ENCODE peak calls at places on chromosomes 2 and 18, in ten cellular contexts. R, S, Q, B, C, P, V, F, Z and G are unnamed samples.

GRCh38 chr2:96484096-96484495 is 21.1 kb downstream of the NEURL3 start:
- DNase-seq in R (no peak), S (no peak), Q (no peak), B (no peak), C (no peak), P (no peak), V (no peak), F (no peak), Z (no peak), G (no peak)

GRCh38 chr2:235688511-235689426 is 194.9 kb downstream of the AGAP1 start:
- DNase-seq in R (no peak), S (no peak), Q (no peak), B (no peak), C (no peak), P (no peak), V (no peak), F (no peak), Z (no peak), G (no peak)

GRCh38 chr2:120528051-120528692 is 182.2 kb downstream of the INHBB start:
- DNase-seq in R (no peak), S (no peak), Q (no peak), B (no peak), C (no peak), P (peak), V (no peak), F (no peak), Z (no peak), G (no peak)

GRCh38 chr2:122368576-122369243 is 613.3 kb downstream of the TSN start:
- DNase-seq in R (no peak), S (no peak), Q (no peak), B (no peak), C (no peak), P (no peak), V (peak), F (no peak), Z (no peak), G (no peak)

GRCh38 chr2:42371621-42372473 is 10.8 kb upstream of the COX7A2L start:
- DNase-seq in R (no peak), S (no peak), Q (peak), B (no peak), C (no peak), P (no peak), V (no peak), F (no peak), Z (no peak), G (peak)

GRCh38 chr18:25639601-25640000 is 287.6 kb upstream of the ZNF521 start:
- DNase-seq in R (no peak), S (peak), Q (peak), B (no peak), C (no peak), P (no peak), V (no peak), F (no peak), Z (no peak), G (no peak)

GRCh38 chr2:189702071-189702470 is 27.6 kb downstream of the ANKAR start:
- DNase-seq in R (peak), S (no peak), Q (no peak), B (no peak), C (no peak), P (no peak), V (peak), F (no peak), Z (peak), G (no peak)

GRCh38 chr2:104658149-104658839 is 195.6 kb upstream of the POU3F3 start:
- DNase-seq in R (no peak), S (no peak), Q (no peak), B (no peak), C (no peak), P (peak), V (peak), F (no peak), Z (no peak), G (no peak)

GRCh38 chr2:142920579-142920978 is 43.1 kb downstream of the KYNU start:
- DNase-seq in R (no peak), S (peak), Q (no peak), B (no peak), C (no peak), P (no peak), V (no peak), F (no peak), Z (no peak), G (no peak)

GRCh38 chr18:189254-189653 is 30.9 kb downstream of the USP14 start:
- DNase-seq in R (no peak), S (no peak), Q (no peak), B (no peak), C (no peak), P (no peak), V (no peak), F (no peak), Z (peak), G (no peak)

GRCh38 chr2:112912403-112912802 is 1.4 kb downstream of the IL37 start:
- DNase-seq in R (no peak), S (no peak), Q (no peak), B (no peak), C (no peak), P (no peak), V (no peak), F (no peak), Z (no peak), G (no peak)

GRCh38 chr2:120963997-120964396 is 228.3 kb downstream of the GLI2 start:
- DNase-seq in R (no peak), S (peak), Q (no peak), B (no peak), C (no peak), P (no peak), V (no peak), F (no peak), Z (no peak), G (no peak)

GRCh38 chr2:230134496-230135073 is 65.9 kb upstream of the SLC16A14 start:
- DNase-seq in R (peak), S (peak), Q (peak), B (no peak), C (no peak), P (no peak), V (no peak), F (no peak), Z (peak), G (peak)

GRCh38 chr2:19356545-19357382 is 1.7 kb downstream of the OSR1 start:
- DNase-seq in R (no peak), S (peak), Q (peak), B (no peak), C (no peak), P (no peak), V (no peak), F (no peak), Z (no peak), G (no peak)

GRCh38 chr2:166458682-166459081 is 35.4 kb downstream of the SCN7A start:
- DNase-seq in R (no peak), S (no peak), Q (no peak), B (no peak), C (no peak), P (no peak), V (no peak), F (no peak), Z (no peak), G (no peak)

GRCh38 chr2:219440388-219441256 is 6.0 kb downstream of the SPEG start:
- DNase-seq in R (no peak), S (peak), Q (peak), B (no peak), C (no peak), P (no peak), V (no peak), F (no peak), Z (peak), G (no peak)

GRCh38 chr2:240922234-240922981 is 16.3 kb downstream of the CROCC2 start:
- DNase-seq in R (no peak), S (no peak), Q (no peak), B (peak), C (peak), P (peak), V (no peak), F (peak), Z (no peak), G (no peak)

GRCh38 chr18:24600076-24600654 is 139.7 kb downstream of the HRH4 start:
- DNase-seq in R (peak), S (peak), Q (peak), B (no peak), C (no peak), P (no peak), V (peak), F (peak), Z (peak), G (peak)

GRCh38 chr2:224545884-224546644 is 39.1 kb downstream of the CUL3 start:
- DNase-seq in R (no peak), S (peak), Q (peak), B (no peak), C (no peak), P (no peak), V (no peak), F (no peak), Z (no peak), G (no peak)

GRCh38 chr2:74204436-74204835 is 6.0 kb downstream of the MTHFD2 start:
- DNase-seq in R (no peak), S (no peak), Q (no peak), B (no peak), C (no peak), P (no peak), V (no peak), F (no peak), Z (no peak), G (no peak)

GRCh38 chr2:222136106-222136630 is 162.6 kb downstream of the PAX3 start:
- DNase-seq in R (no peak), S (no peak), Q (no peak), B (no peak), C (no peak), P (no peak), V (no peak), F (no peak), Z (no peak), G (no peak)

GRCh38 chr18:6058941-6059340 is 163.6 kb upstream of the TMEM200C start:
- DNase-seq in R (peak), S (peak), Q (peak), B (no peak), C (no peak), P (no peak), V (no peak), F (no peak), Z (no peak), G (no peak)

GRCh38 chr2:162090109-162090508 is 16.1 kb upstream of the DPP4 start:
- DNase-seq in R (no peak), S (peak), Q (peak), B (no peak), C (no peak), P (no peak), V (no peak), F (no peak), Z (no peak), G (no peak)

GRCh38 chr2:219387284-219388126 is at the start of gene DNPEP:
- DNase-seq in R (peak), S (peak), Q (peak), B (peak), C (peak), P (peak), V (peak), F (peak), Z (peak), G (peak)

GRCh38 chr2:219073413-219074129 is 12.8 kb upstream of the IHH start:
- DNase-seq in R (peak), S (peak), Q (peak), B (no peak), C (no peak), P (no peak), V (peak), F (peak), Z (peak), G (peak)

GRCh38 chr2:44342854-44343253 is 18.4 kb downstream of the PREPL start:
- DNase-seq in R (no peak), S (peak), Q (peak), B (no peak), C (no peak), P (no peak), V (peak), F (no peak), Z (peak), G (no peak)

GRCh38 chr2:142944264-142944663 is 66.8 kb downstream of the KYNU start:
- DNase-seq in R (no peak), S (peak), Q (peak), B (no peak), C (no peak), P (no peak), V (peak), F (no peak), Z (peak), G (no peak)

GRCh38 chr2:73034661-73035374 is 36.7 kb downstream of the SFXN5 start:
- DNase-seq in R (no peak), S (no peak), Q (no peak), B (no peak), C (no peak), P (no peak), V (no peak), F (no peak), Z (no peak), G (no peak)

GRCh38 chr2:127901339-127902072 is 15.8 kb upstream of the AMMECR1L start:
- DNase-seq in R (peak), S (peak), Q (peak), B (peak), C (no peak), P (peak), V (no peak), F (peak), Z (no peak), G (no peak)

GRCh38 chr18:23143059-23143831 is 8.0 kb downstream of the CABLES1 start:
- DNase-seq in R (no peak), S (no peak), Q (peak), B (no peak), C (peak), P (no peak), V (no peak), F (no peak), Z (no peak), G (no peak)

GRCh38 chr18:31679133-31679731 is 5.1 kb downstream of the B4GALT6 start:
- DNase-seq in R (peak), S (peak), Q (peak), B (no peak), C (no peak), P (no peak), V (no peak), F (no peak), Z (peak), G (no peak)

GRCh38 chr2:206275274-206276160 is 1.1 kb downstream of the ZDBF2 start:
- DNase-seq in R (peak), S (peak), Q (peak), B (no peak), C (peak), P (no peak), V (no peak), F (no peak), Z (peak), G (no peak)

GRCh38 chr2:226077841-226078240 is 678.3 kb downstream of the NYAP2 start:
- DNase-seq in R (no peak), S (no peak), Q (no peak), B (no peak), C (no peak), P (no peak), V (no peak), F (no peak), Z (no peak), G (peak)

GRCh38 chr2:23616630-23617029 is 231.7 kb downstream of the KLHL29 start:
- DNase-seq in R (no peak), S (no peak), Q (no peak), B (peak), C (no peak), P (peak), V (no peak), F (no peak), Z (no peak), G (no peak)

GRCh38 chr2:213251618-213252017 is 32.6 kb upstream of the SPAG16 start:
- DNase-seq in R (no peak), S (peak), Q (peak), B (no peak), C (no peak), P (no peak), V (peak), F (no peak), Z (peak), G (peak)

GRCh38 chr2:96116879-96117533 is 635 bp upstream of the ADRA2B start:
- DNase-seq in R (no peak), S (peak), Q (no peak), B (no peak), C (no peak), P (peak), V (peak), F (no peak), Z (peak), G (no peak)

GRCh38 chr2:38377501-38378258 is 607 bp upstream of the ATL2 start:
- DNase-seq in R (peak), S (peak), Q (peak), B (no peak), C (no peak), P (no peak), V (peak), F (peak), Z (peak), G (peak)

GRCh38 chr2:5699963-5700362 is 7.8 kb downstream of the SOX11 start:
- DNase-seq in R (no peak), S (no peak), Q (no peak), B (no peak), C (no peak), P (no peak), V (no peak), F (no peak), Z (no peak), G (no peak)

GRCh38 chr18:31102020-31102684 is at the start of gene DSC2:
- DNase-seq in R (no peak), S (no peak), Q (no peak), B (no peak), C (no peak), P (peak), V (no peak), F (peak), Z (peak), G (no peak)

DNA sequence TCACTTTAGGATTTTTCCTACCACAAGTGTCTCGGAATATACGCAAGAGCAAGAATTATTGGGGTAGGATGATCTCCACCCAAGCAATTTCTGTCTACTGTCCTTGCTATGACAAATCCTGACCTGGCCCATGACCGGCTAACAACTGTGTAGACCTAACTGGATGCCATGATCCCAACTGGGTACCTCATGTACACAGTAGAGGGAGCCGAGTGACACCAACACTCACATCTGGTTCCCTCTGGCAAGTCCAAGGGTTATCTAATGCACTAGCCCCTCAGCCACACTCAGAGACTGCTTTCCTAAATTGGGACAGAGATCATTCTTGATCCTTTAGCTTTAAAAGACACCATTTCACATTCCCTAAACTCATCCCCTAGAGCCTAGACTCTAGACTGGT is 60.7 kb upstream of the ZNF532 start:
- DNase-seq in R (no peak), S (no peak), Q (no peak), B (no peak), C (no peak), P (no peak), V (peak), F (no peak), Z (peak), G (no peak)
- TF ChIP-seq CTCF in R (peak), S (no peak), Q (no peak), B (no peak), C (no peak), P (no peak), V (peak), F (no peak), Z (no peak), G (no peak)

GRCh38 chr2:46704593-46704992 is 211.0 kb downstream of the MCFD2 start:
- DNase-seq in R (no peak), S (no peak), Q (no peak), B (no peak), C (no peak), P (no peak), V (no peak), F (no peak), Z (no peak), G (no peak)

GRCh38 chr2:46700435-46700834 is 215.2 kb downstream of the MCFD2 start:
- DNase-seq in R (no peak), S (no peak), Q (no peak), B (no peak), C (no peak), P (no peak), V (no peak), F (no peak), Z (no peak), G (no peak)

GRCh38 chr2:46701152-46701551 is 214.5 kb downstream of the MCFD2 start:
- DNase-seq in R (no peak), S (peak), Q (peak), B (no peak), C (no peak), P (no peak), V (no peak), F (no peak), Z (no peak), G (no peak)

GRCh38 chr2:46703588-46703987 is 212.0 kb downstream of the MCFD2 start:
- DNase-seq in R (no peak), S (no peak), Q (no peak), B (no peak), C (no peak), P (no peak), V (no peak), F (no peak), Z (no peak), G (no peak)

DNA sequence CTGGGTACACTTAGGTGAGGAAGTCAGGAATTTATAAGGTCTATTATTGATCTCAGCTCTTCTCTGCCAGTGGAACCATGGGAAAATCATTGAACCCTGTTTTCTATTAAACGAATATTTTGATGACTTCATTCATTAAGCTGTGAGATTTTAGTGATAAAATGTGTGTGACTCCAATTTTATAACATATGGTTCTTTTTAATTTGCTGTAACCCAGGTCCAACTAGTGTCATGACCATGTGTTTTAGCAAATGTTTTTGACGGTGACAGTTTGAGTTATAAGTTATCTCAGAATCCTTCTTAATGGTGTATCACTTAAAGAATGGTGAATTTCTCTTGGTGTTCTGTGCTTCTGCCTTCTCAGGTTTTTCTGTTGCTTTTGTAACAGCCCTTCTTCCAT is 213.1 kb downstream of the MCFD2 start:
- DNase-seq in R (no peak), S (no peak), Q (no peak), B (no peak), C (no peak), P (no peak), V (no peak), F (no peak), Z (no peak), G (no peak)
- H3K4me3 ChIP-seq in R (no peak), S (no peak), Q (no peak), B (no peak), C (no peak), P (no peak), V (no peak), F (no peak), Z (peak), G (peak)

DNA sequence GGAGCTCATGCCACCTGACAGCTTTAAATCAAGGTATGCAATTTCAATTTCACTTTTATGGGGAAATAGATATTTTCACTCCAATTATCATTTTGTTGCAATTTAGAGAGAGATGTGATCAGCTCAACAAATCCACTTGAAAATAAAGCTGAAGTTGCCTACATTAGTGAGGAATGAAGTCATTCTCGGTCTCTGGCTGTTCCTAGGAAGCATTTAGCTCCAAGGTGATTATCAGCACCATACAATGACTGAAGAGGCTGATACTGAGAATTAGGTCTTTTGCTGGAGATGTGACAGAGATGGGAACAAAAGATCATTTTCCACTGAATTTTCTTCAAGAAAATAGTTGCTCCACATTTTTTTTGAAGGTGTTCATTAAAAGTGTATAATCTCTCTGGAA is 1303.7 kb downstream of the DPP10 start:
- DNase-seq in R (no peak), S (no peak), Q (no peak), B (no peak), C (no peak), P (no peak), V (no peak), F (no peak), Z (no peak), G (no peak)
- TF ChIP-seq CTCF in R (no peak), S (no peak), Q (no peak), B (no peak), C (no peak), P (no peak), V (no peak), F (no peak), Z (no peak), G (no peak)

GRCh38 chr2:172072279-172072678 is 13.0 kb upstream of the DLX1 start:
- DNase-seq in R (no peak), S (no peak), Q (no peak), B (no peak), C (no peak), P (no peak), V (peak), F (no peak), Z (no peak), G (no peak)

GRCh38 chr2:172073518-172073917 is 11.8 kb upstream of the DLX1 start:
- DNase-seq in R (no peak), S (no peak), Q (no peak), B (no peak), C (no peak), P (no peak), V (no peak), F (no peak), Z (no peak), G (no peak)

GRCh38 chr2:172074254-172074653 is 11.1 kb upstream of the DLX1 start:
- DNase-seq in R (no peak), S (no peak), Q (no peak), B (no peak), C (no peak), P (no peak), V (no peak), F (no peak), Z (no peak), G (no peak)

GRCh38 chr2:172066394-172066863 is 18.9 kb upstream of the DLX1 start:
- DNase-seq in R (no peak), S (no peak), Q (no peak), B (no peak), C (no peak), P (no peak), V (no peak), F (no peak), Z (no peak), G (no peak)

DNA sequence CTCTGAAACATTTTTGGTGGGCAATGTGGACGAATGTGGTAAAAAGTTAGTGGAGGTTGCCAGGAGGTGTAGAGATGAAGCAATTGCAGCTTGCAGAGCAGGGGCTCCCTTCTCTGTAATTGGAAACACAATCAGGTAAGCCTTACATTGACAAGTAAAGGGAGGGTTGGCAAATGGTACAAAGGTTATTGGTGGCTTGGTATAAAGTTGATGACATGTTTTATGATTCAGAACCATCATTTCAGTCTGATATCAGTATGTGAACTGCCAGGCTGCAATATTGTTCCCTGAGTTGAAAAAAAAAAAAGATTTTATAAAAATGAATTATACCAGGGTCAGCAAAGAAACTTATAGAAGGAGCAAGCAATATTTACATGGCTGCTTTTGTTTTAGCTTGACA is 14.4 kb upstream of the DLX1 start:
- DNase-seq in R (no peak), S (no peak), Q (no peak), B (no peak), C (no peak), P (no peak), V (no peak), F (no peak), Z (no peak), G (no peak)
- H3K4me3 ChIP-seq in R (no peak), S (no peak), Q (no peak), B (no peak), C (no peak), P (no peak), V (no peak), F (no peak), Z (no peak), G (no peak)